ENCODE peak calls at places on chromosomes 11 and 22, in six cellular contexts. K is epithelial cell of proximal tubule, U is pancreas, W is ovary, M is cardiac muscle cell, N is neural progenitor cell. O is an unnamed sample.
A peak's percentile ranks its signal among the peaks of the same experiment; 100 is the strongest.

GRCh38 chr11:106794058-106794457 is 224.2 kb downstream of the GUCY1A2 start:
- DNase-seq in K (no peak), U (no peak), W (no peak), M (no peak), N (no peak), O (no peak)

GRCh38 chr22:50141891-50142363 is 28.6 kb upstream of the PANX2 start:
- DNase-seq in K (no peak), U (no peak), W (no peak), M (peak; percentile 53), N (peak; percentile 76), O (no peak)

GRCh38 chr11:96098511-96099241 is 174.8 kb upstream of the MTMR2 start:
- DNase-seq in K (no peak), U (peak; percentile 23), W (no peak), M (no peak), N (no peak), O (no peak)

GRCh38 chr11:2443881-2444300 is 423 bp downstream of the TRPM5 start:
- DNase-seq in K (no peak), U (no peak), W (no peak), M (no peak), N (peak; percentile 12), O (no peak)

GRCh38 chr11:98589975-98590374 is 430.8 kb upstream of the CNTN5 start:
- DNase-seq in K (no peak), U (no peak), W (no peak), M (no peak), N (no peak), O (no peak)

GRCh38 chr11:117511981-117512448 is 184.4 kb downstream of the CEP164 start:
- DNase-seq in K (no peak), U (no peak), W (no peak), M (no peak), N (no peak), O (no peak)

GRCh38 chr11:27875480-27876208 is 175.4 kb upstream of the BDNF start:
- DNase-seq in K (no peak), U (no peak), W (no peak), M (no peak), N (no peak), O (no peak)

GRCh38 chr11:45341379-45341778 is 55.2 kb upstream of the SYT13 start:
- DNase-seq in K (no peak), U (no peak), W (no peak), M (no peak), N (peak; percentile 43), O (no peak)

GRCh38 chr22:48338793-48339705 is 1488.6 kb downstream of the BRD1 start:
- DNase-seq in K (no peak), U (no peak), W (no peak), M (no peak), N (no peak), O (no peak)

GRCh38 chr22:28063656-28064055 is 144.6 kb upstream of the PITPNB start:
- DNase-seq in K (no peak), U (no peak), W (no peak), M (no peak), N (no peak), O (no peak)

GRCh38 chr11:15819679-15820286 is 536.6 kb downstream of the SOX6 start:
- DNase-seq in K (no peak), U (peak; percentile 82), W (peak; percentile 27), M (peak; percentile 69), N (peak; percentile 74), O (peak; percentile 40)

DNA sequence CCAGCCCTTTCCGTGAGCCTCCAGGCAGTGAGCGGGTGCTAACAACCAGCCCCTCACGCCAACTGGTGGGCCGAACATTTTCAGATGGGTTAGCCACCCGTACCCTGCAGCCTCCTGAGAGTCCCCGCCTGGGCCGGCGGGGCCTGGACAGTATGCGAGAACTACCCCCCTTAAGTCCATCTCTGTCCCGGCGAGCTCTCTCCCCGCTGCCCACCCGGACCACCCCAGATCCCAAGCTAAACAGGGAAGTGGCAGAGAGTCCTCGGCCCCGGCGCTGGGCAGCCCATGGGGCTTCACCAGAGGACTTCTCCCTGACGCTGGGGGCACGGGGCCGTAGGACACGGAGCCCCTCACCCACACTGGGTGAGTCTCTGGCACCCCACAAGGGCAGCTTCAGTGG is 20.6 kb downstream of the PHLDB1 start:
- DNase-seq in K (no peak), U (no peak), W (no peak), M (no peak), N (no peak), O (no peak)
- TF ChIP-seq CTCF in K (no peak), U (no peak), W (no peak), M (no peak), N (no peak), O (no peak)

DNA sequence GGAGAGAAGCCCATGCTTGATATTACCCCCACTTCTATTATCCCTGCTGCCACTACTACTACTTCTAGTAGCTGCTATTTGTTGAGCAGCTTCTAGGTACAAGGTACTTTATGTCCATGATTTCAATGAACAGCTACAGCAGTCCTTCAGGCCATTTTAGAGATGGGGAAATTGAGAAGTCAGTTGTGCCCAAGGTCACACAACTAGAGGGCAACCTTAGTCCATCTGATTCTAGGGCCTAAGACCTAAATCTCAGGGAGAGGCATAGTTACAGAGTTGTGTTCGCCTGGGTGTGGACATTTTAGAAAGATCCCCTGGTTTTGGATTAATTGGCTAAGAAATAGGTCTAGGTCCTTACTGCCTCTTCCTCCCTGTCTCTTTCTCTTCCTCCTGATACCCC is 52.3 kb downstream of the MICAL2 start:
- DNase-seq in K (no peak), U (no peak), W (no peak), M (no peak), N (no peak), O (no peak)
- TF ChIP-seq CTCF in K (no peak), U (no peak), W (no peak), M (no peak), N (no peak), O (no peak)

GRCh38 chr11:124629961-124630360 is 7.3 kb downstream of the TBRG1 start:
- DNase-seq in K (no peak), U (no peak), W (no peak), M (no peak), N (no peak), O (no peak)

GRCh38 chr11:124627546-124627945 is 4.9 kb downstream of the TBRG1 start:
- DNase-seq in K (no peak), U (no peak), W (no peak), M (no peak), N (no peak), O (no peak)

GRCh38 chr11:124638500-124638899 is 15.8 kb downstream of the TBRG1 start:
- DNase-seq in K (no peak), U (no peak), W (no peak), M (no peak), N (no peak), O (no peak)

GRCh38 chr11:124633355-124633754 is 10.7 kb downstream of the TBRG1 start:
- DNase-seq in K (no peak), U (no peak), W (no peak), M (no peak), N (no peak), O (peak; percentile 16)
- TF ChIP-seq CTCF in K (peak; percentile 50), U (no peak), W (no peak), M (peak; percentile 40), N (peak; percentile 18), O (peak; percentile 65)

GRCh38 chr11:102318469-102318868 is 1.2 kb downstream of the BIRC3 start:
- DNase-seq in K (no peak), U (no peak), W (no peak), M (no peak), N (no peak), O (no peak)
- TF ChIP-seq CTCF in K (no peak), U (no peak), W (no peak), M (no peak), N (no peak), O (no peak)

GRCh38 chr11:66002648-66003225 is 434 bp downstream of the BANF1 start:
- DNase-seq in K (no peak), U (peak; percentile 81), W (peak; percentile 75), M (peak; percentile 57), N (no peak), O (no peak)
- TF ChIP-seq CTCF in K (peak; percentile 30), U (no peak), W (no peak), M (no peak), N (no peak), O (no peak)

GRCh38 chr11:17906436-17906835 is 106.4 kb downstream of the SERGEF start:
- DNase-seq in K (no peak), U (no peak), W (no peak), M (peak; percentile 49), N (peak; percentile 75), O (no peak)
- TF ChIP-seq CTCF in K (peak; percentile 10), U (no peak), W (no peak), M (no peak), N (peak; percentile 56), O (peak; percentile 45)

GRCh38 chr22:46996595-46997310 is 234.3 kb downstream of the TBC1D22A start:
- DNase-seq in K (no peak), U (peak; percentile 60), W (no peak), M (no peak), N (no peak), O (no peak)
- TF ChIP-seq CTCF in K (peak; percentile 67), U (no peak), W (no peak), M (no peak), N (peak; percentile 22), O (peak; percentile 44)

GRCh38 chr22:45207981-45208664 is 32.6 kb downstream of the KIAA0930 start:
- DNase-seq in K (no peak), U (peak; percentile 67), W (no peak), M (no peak), N (no peak), O (peak; percentile 76)

GRCh38 chr22:45210577-45211431 is 29.9 kb downstream of the KIAA0930 start:
- DNase-seq in K (no peak), U (no peak), W (no peak), M (no peak), N (no peak), O (no peak)

GRCh38 chr22:45208696-45208992 is 32.0 kb downstream of the KIAA0930 start:
- DNase-seq in K (no peak), U (no peak), W (no peak), M (no peak), N (no peak), O (no peak)

GRCh38 chr22:45210174-45210573 is 30.5 kb downstream of the KIAA0930 start:
- DNase-seq in K (no peak), U (no peak), W (no peak), M (no peak), N (no peak), O (no peak)

DNA sequence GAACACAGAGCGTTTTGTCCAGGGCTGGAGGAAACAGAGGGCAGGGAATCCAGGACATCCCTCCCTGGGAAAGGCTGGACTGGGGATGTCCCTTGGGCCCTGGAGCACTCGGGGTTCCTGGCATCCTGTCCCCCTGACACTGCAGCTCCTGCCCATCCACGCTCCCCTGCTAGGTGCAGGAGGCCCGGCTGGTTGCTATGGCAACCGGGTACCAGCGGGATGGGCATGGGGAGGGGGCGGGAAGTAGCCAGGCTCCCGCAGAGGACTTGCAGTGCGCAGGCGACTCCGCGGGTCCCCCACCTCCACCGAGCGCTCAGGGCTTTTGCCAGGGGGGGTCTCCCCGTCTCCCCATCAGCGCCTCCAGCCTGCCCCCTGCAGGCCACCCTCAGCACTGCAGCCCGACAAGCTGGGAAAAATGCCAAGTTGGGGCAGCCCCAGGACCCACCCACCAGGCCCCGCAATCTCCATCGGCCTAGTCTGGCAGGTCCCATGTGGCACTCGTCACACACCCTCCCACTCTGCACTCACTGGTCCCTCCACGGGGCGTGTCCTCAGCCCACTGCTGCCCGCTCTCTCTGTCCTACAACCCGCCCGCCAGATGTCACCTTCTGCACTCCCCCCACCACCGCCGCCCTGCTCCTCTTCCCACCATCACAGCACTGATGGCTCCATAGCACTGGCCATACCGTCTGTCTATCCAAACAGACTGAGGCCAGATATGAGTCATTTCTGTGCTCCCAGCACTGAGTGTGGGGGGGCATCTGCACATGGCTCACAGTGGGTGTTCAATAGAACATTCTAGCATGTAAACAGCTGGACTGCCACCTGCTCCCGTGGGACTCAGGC is 31.5 kb downstream of the KIAA0930 start:
- DNase-seq in K (no peak), U (peak; percentile 43), W (no peak), M (no peak), N (peak; percentile 85), O (peak; percentile 90)
- TF ChIP-seq CTCF in K (peak; percentile 74), U (peak; percentile 24), W (no peak), M (peak; percentile 74), N (peak; percentile 89), O (peak; percentile 92)

O was measured in brain microvascular endothelial cell.